ENCODE peak calls at places on chromosome 15, in ten cellular contexts. P is hippocampal formation; N is AG09309; R is HEK293T; B is SW480; I is activated CD4-positive, alpha-beta T cell treated with anti-CD3 and anti-CD28 coated beads for 24 hours; X is Kasumi-1; V is activated naive CD4-positive, alpha-beta T cell treated with Interleukin-2 at 50 U/mL for 16 hours; M is cardiac fibroblast; Z is fibroblast of the conjunctiva. W is an unnamed sample.
A peak's percentile ranks its signal among the peaks of the same experiment; 100 is the strongest.

GRCh38 chr15:49083471-49084284 is 37.4 kb upstream of the SECISBP2L start:
- DNase-seq in R (no peak), B (no peak), P (no peak), X (peak; percentile 5), I (no peak), V (no peak), N (no peak), Z (peak; percentile 9), M (peak; percentile 53), W (no peak)

GRCh38 chr15:94110476-94111130 is 120.8 kb upstream of the MCTP2 start:
- DNase-seq in P (no peak), V (no peak), X (no peak), Z (no peak), N (no peak), R (no peak), M (no peak), B (peak; percentile 26), I (no peak), W (no peak)

GRCh38 chr15:48796930-48797329 is 13.9 kb downstream of the CEP152 start:
- DNase-seq in B (no peak), P (no peak), R (no peak), V (no peak), I (no peak), N (no peak), X (no peak), M (peak; percentile 83), Z (no peak), W (no peak)

GRCh38 chr15:60933914-60934885 is 294.9 kb downstream of the RORA start:
- DNase-seq in Z (no peak), N (no peak), X (no peak), V (no peak), R (no peak), B (peak; percentile 7), I (no peak), M (no peak), P (no peak), W (no peak)

GRCh38 chr15:84702961-84703482 is 12.9 kb downstream of the SEC11A start:
- DNase-seq in B (no peak), N (no peak), R (no peak), V (no peak), M (peak; percentile 69), X (no peak), I (no peak), P (peak; percentile 30), Z (no peak), W (no peak)

GRCh38 chr15:75842722-75843617 is at the start of gene UBE2Q2:
- DNase-seq in B (peak; percentile 73), P (peak; percentile 36), Z (peak; percentile 42), I (peak; percentile 62), V (peak; percentile 77), X (peak; percentile 83), N (no peak), R (peak; percentile 80), M (peak; percentile 74), W (peak; percentile 65)

GRCh38 chr15:64574220-64574994 is 114.0 kb downstream of the ZNF609 start:
- DNase-seq in Z (peak; percentile 44), B (no peak), V (no peak), R (no peak), X (no peak), I (no peak), N (no peak), M (peak; percentile 80), P (no peak), W (no peak)

GRCh38 chr15:72967397-72967796 is 84.9 kb upstream of the NEO1 start:
- DNase-seq in N (no peak), M (no peak), I (no peak), Z (no peak), R (peak; percentile 10), V (no peak), P (no peak), X (no peak), B (no peak), W (no peak)

GRCh38 chr15:56491110-56491722 is 26.3 kb upstream of the MNS1 start:
- DNase-seq in I (peak; percentile 47), N (peak; percentile 49), P (peak; percentile 48), Z (peak; percentile 79), X (peak; percentile 79), V (peak; percentile 55), B (peak; percentile 52), R (peak; percentile 58), M (peak; percentile 88), W (no peak)

GRCh38 chr15:43775411-43775965 is 1.3 kb downstream of the ELL3 start:
- DNase-seq in B (peak; percentile 73), Z (no peak), X (no peak), V (no peak), N (no peak), M (peak; percentile 58), I (no peak), R (no peak), P (no peak), W (no peak)